ENCODE peak calls at places on chromosomes 4 and X, in four cellular contexts. One of them, this sample, is unnamed.

GRCh38 chrX:43000121-43000520 is 222.2 kb upstream of the PPP1R2C start:
- DNase-seq in GM12878: no peak
- DNase-seq in K562: no peak
- DNase-seq in HL-60: no peak
- DNase-seq in this sample: no peak

GRCh38 chrX:24259544-24260240 is 54.2 kb downstream of the SUPT20HL2 start:
- DNase-seq in HL-60: no peak
- DNase-seq in GM12878: no peak
- DNase-seq in K562: peak
- DNase-seq in this sample: no peak

GRCh38 chr4:117429061-117429460 is 343.7 kb upstream of the TRAM1L1 start:
- DNase-seq in K562: no peak
- DNase-seq in HL-60: no peak
- DNase-seq in GM12878: no peak
- DNase-seq in this sample: no peak

GRCh38 chr4:57093816-57094481 is 16.2 kb downstream of the IGFBP7 start:
- DNase-seq in GM12878: no peak
- DNase-seq in HL-60: no peak
- DNase-seq in K562: no peak
- DNase-seq in this sample: no peak

GRCh38 chrX:11768039-11768438 is 10.0 kb downstream of the MSL3 start:
- DNase-seq in GM12878: no peak
- DNase-seq in K562: no peak
- DNase-seq in HL-60: no peak
- DNase-seq in this sample: no peak

GRCh38 chr4:186642530-186642929 is 81.1 kb downstream of the FAT1 start:
- DNase-seq in HL-60: no peak
- DNase-seq in K562: no peak
- DNase-seq in GM12878: no peak
- DNase-seq in this sample: no peak

GRCh38 chr4:149572711-149573110 is 242.9 kb downstream of the IQCM start:
- DNase-seq in K562: no peak
- DNase-seq in GM12878: no peak
- DNase-seq in HL-60: no peak
- DNase-seq in this sample: no peak

GRCh38 chr4:25767877-25768475 is 94.8 kb downstream of the SEL1L3 start:
- DNase-seq in K562: peak
- DNase-seq in GM12878: no peak
- DNase-seq in HL-60: peak
- DNase-seq in this sample: peak

GRCh38 chrX:87572911-87573310 is 55.3 kb downstream of the KLHL4 start:
- DNase-seq in GM12878: no peak
- DNase-seq in K562: no peak
- DNase-seq in HL-60: no peak
- DNase-seq in this sample: no peak

GRCh38 chrX:135535077-135535630 is 14.7 kb downstream of the INTS6L start:
- DNase-seq in GM12878: no peak
- DNase-seq in HL-60: no peak
- DNase-seq in K562: no peak
- DNase-seq in this sample: no peak

GRCh38 chr4:109472343-109472761 is 38.7 kb downstream of the SEC24B start:
- DNase-seq in K562: peak
- DNase-seq in GM12878: no peak
- DNase-seq in HL-60: no peak
- DNase-seq in this sample: no peak

GRCh38 chrX:13658602-13659001 is 5.7 kb downstream of the TCEANC start:
- DNase-seq in K562: peak
- DNase-seq in HL-60: peak
- DNase-seq in GM12878: no peak
- DNase-seq in this sample: no peak

GRCh38 chr4:174696657-174697056 is 132.4 kb downstream of the GLRA3 start:
- DNase-seq in K562: no peak
- DNase-seq in GM12878: no peak
- DNase-seq in HL-60: no peak
- DNase-seq in this sample: no peak

GRCh38 chrX:11040405-11040804 is 70.7 kb upstream of the HCCS start:
- DNase-seq in GM12878: no peak
- DNase-seq in K562: no peak
- DNase-seq in HL-60: no peak
- DNase-seq in this sample: no peak

DNA sequence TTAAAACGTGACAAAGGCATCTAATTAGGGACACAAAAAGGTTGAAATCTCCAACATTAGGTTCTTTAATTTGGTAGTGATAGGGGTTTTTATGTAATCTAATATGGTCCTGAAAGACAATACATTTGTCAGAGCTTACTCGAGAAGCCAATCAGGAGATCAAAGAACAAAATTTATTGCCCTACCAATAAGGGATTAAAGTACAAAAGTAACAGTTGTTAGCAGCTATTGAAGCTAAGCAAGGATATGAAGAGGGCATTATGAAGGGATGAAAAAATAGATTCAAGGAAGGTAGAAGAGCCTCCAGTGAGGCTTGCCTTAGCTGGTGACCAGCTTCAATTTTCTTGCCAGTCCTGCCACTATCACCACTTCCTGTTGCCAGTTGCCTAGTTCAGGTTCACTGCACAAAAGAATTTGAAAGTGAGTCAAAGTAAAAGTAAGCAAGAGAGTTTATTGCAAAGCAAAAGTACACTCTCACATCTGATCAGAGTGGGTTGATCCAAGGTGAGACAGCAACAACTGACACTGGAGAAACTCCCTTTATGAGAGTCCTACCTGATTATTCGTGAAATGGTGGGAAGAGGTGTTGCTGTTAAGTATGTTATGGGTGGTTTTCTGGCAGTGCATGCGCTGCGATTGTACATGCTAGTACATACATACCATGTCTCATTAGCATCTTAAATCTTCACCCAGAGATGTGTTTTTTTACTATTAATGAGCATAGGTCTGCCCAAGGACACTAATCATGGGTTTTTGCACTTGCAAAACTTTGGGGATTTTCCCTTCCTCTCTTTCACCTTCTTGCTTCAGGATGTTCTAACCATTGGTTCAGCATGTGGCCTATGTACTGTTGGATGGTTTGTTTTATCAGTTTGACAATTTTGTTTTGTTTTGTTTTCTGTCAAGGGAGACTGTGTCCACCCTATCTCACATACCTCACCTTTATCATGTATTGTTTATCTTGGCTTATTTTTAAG is 263.2 kb upstream of the ITM2A start:
- DNase-seq in GM12878: peak
- DNase-seq in HL-60: no peak
- DNase-seq in K562: no peak
- DNase-seq in this sample: no peak
- TF ChIP-seq SPI1 in GM12878: no peak
- TF ChIP-seq SPI1 in HL-60: no peak
- TF ChIP-seq SPI1 in K562: no peak
- TF ChIP-seq SPI1 in this sample: no peak

DNA sequence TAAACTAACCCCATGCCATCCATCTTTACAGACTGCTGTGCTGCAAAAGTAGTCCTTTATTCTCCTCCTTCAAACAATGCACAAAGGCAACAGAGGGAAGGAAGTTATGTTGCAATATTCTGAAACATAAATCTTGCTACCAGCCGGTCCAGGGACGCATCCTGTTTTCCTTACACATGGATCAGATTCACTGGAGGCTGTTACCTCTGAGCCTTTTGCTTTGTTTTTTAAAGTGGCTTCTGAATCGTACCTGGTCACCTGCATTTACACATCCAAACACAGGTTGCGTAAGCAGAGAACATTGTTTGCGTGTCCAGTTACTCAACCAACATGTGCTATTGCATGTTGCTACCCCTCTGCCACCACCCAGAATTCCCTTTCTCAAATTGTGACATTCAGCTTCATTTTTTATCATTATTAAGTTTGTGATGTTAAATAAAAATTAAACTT is 8.8 kb downstream of the PPARGC1A start:
- DNase-seq in GM12878: no peak
- DNase-seq in K562: no peak
- DNase-seq in HL-60: no peak
- DNase-seq in this sample: no peak
- TF ChIP-seq SPI1 in GM12878: no peak
- TF ChIP-seq SPI1 in K562: no peak
- TF ChIP-seq SPI1 in HL-60: no peak
- TF ChIP-seq SPI1 in this sample: no peak

DNA sequence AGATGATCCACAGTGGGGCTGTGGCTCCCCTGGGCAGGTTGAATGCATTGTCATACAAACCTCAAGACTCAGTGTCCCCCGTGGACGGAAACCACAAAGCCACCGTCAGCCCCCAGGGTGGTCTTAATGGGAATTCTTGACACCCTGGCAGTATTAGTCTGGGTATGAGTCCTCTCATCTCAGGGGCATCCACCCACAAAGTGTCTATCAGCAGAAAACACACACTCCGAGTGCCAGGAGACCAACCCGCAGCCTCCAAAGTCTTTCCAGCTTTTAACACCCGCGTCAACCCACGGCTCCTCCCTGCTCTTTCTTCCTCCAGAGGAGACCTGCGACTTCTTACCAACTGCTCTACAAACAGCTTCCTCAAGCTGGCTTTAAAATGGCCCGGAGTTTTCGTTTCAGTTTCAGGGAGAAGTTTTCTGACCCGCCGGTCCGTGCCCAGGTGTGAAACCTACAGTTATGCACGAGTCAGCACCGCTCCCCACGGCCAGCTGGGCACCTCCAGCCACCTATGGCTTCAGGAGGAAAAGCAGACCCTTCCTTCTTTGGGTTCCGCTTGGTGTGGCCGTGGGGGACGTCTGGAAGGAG is 14.4 kb upstream of the ASMTL start:
- DNase-seq in HL-60: no peak
- DNase-seq in K562: no peak
- DNase-seq in GM12878: no peak
- DNase-seq in this sample: peak
- TF ChIP-seq SPI1 in HL-60: no peak
- TF ChIP-seq SPI1 in K562: no peak
- TF ChIP-seq SPI1 in GM12878: no peak
- TF ChIP-seq SPI1 in this sample: no peak

GRCh38 chr4:89268572-89269180 is 38.9 kb downstream of the GPRIN3 start:
- DNase-seq in GM12878: no peak
- DNase-seq in HL-60: peak
- DNase-seq in K562: no peak
- DNase-seq in this sample: no peak
- TF ChIP-seq SPI1 in GM12878: no peak
- TF ChIP-seq SPI1 in HL-60: peak
- TF ChIP-seq SPI1 in K562: no peak
- TF ChIP-seq SPI1 in this sample: no peak

This sample was measured in GM12891.